ENCODE peak calls at places on chromosomes 13 and 19, in six cellular contexts. E is AG08396, O is left cardiac atrium, B is WTC11, Z is heart right ventricle, Q is H7. P is an unnamed sample.

GRCh38 chr19:51750381-51751124 is 1.1 kb downstream of the FPR1 start:
- DNase-seq in Z (no peak), Q (no peak), O (no peak), B (no peak), E (no peak), P (no peak)

GRCh38 chr13:112903071-112903577 is 65.9 kb upstream of the MCF2L start:
- DNase-seq in Q (peak), B (no peak), Z (no peak), E (no peak), O (no peak), P (no peak)

GRCh38 chr13:64755961-64756360 is 2474.2 kb downstream of the PCDH9 start:
- DNase-seq in E (no peak), B (no peak), Z (no peak), Q (no peak), O (no peak), P (no peak)

GRCh38 chr19:2811221-2811722 is 8.4 kb upstream of the ZNF554 start:
- DNase-seq in Z (no peak), E (no peak), B (no peak), Q (peak), O (no peak), P (no peak)

GRCh38 chr13:75383064-75383715 is 98.8 kb downstream of the TBC1D4 start:
- DNase-seq in E (no peak), O (no peak), Z (no peak), B (no peak), Q (no peak), P (no peak)

GRCh38 chr13:36105726-36106125 is 25.5 kb downstream of the DCLK1 start:
- DNase-seq in Q (no peak), Z (no peak), O (no peak), B (no peak), E (no peak), P (no peak)

GRCh38 chr13:81568824-81569223 is 1227.9 kb upstream of the SPRY2 start:
- DNase-seq in Z (no peak), Q (no peak), B (no peak), O (no peak), E (no peak), P (no peak)

GRCh38 chr13:71378992-71379905 is 487.8 kb downstream of the DACH1 start:
- DNase-seq in Q (no peak), O (no peak), B (no peak), Z (no peak), E (peak), P (no peak)

GRCh38 chr19:13095934-13096890 is 6.4 kb downstream of the LYL1 start:
- DNase-seq in B (peak), E (no peak), Z (no peak), Q (peak), O (no peak), P (no peak)

GRCh38 chr13:48591889-48592725 is 59.2 kb upstream of the RCBTB2 start:
- DNase-seq in E (no peak), Z (no peak), Q (no peak), O (no peak), B (no peak), P (no peak)

GRCh38 chr19:21439372-21439771 is 42.4 kb downstream of the ZNF493 start:
- DNase-seq in O (no peak), Z (no peak), E (no peak), Q (no peak), B (no peak), P (no peak)

GRCh38 chr19:21519488-21519887 is 14.1 kb downstream of the ZNF429 start:
- DNase-seq in Q (no peak), Z (no peak), E (no peak), O (no peak), B (no peak), P (no peak)

GRCh38 chr13:40063743-40064142 is 408.3 kb downstream of the COG6 start:
- DNase-seq in B (no peak), Z (no peak), Q (no peak), O (no peak), E (no peak), P (no peak)

P was measured in adrenal gland.